ENCODE peak calls at places on chromosomes 2 and 18, in eight cellular contexts. One of them, this sample, is unnamed.

GRCh38 chr2:44553456-44553855 is 191.7 kb downstream of the CAMKMT start:
- DNase-seq in uterus: no peak
- DNase-seq in thyroid gland: no peak
- DNase-seq in GM12878: no peak
- DNase-seq in fibroblast of pulmonary artery: peak
- DNase-seq in thoracic aorta: no peak
- DNase-seq in Panc1: no peak
- DNase-seq in bronchial epithelial cell: peak
- DNase-seq in this sample: peak

GRCh38 chr2:3435440-3435839 is 55.9 kb downstream of the TRAPPC12 start:
- DNase-seq in uterus: no peak
- DNase-seq in thyroid gland: no peak
- DNase-seq in GM12878: no peak
- DNase-seq in fibroblast of pulmonary artery: no peak
- DNase-seq in thoracic aorta: no peak
- DNase-seq in Panc1: no peak
- DNase-seq in bronchial epithelial cell: no peak
- DNase-seq in this sample: no peak

GRCh38 chr2:204183608-204184007 is 247.0 kb downstream of the ICOS start:
- DNase-seq in uterus: no peak
- DNase-seq in thyroid gland: peak
- DNase-seq in GM12878: no peak
- DNase-seq in fibroblast of pulmonary artery: no peak
- DNase-seq in thoracic aorta: no peak
- DNase-seq in Panc1: no peak
- DNase-seq in bronchial epithelial cell: peak
- DNase-seq in this sample: no peak

GRCh38 chr2:56565143-56565542 is 381.4 kb downstream of the CCDC85A start:
- DNase-seq in uterus: no peak
- DNase-seq in thyroid gland: no peak
- DNase-seq in GM12878: no peak
- DNase-seq in fibroblast of pulmonary artery: peak
- DNase-seq in thoracic aorta: no peak
- DNase-seq in Panc1: no peak
- DNase-seq in bronchial epithelial cell: no peak
- DNase-seq in this sample: no peak

GRCh38 chr2:190849774-190850173 is 30.8 kb upstream of the GLS start:
- DNase-seq in uterus: no peak
- DNase-seq in thyroid gland: no peak
- DNase-seq in GM12878: no peak
- DNase-seq in fibroblast of pulmonary artery: peak
- DNase-seq in thoracic aorta: peak
- DNase-seq in Panc1: no peak
- DNase-seq in bronchial epithelial cell: peak
- DNase-seq in this sample: peak

GRCh38 chr2:234366891-234367290 is 130.0 kb downstream of the ARL4C start:
- DNase-seq in uterus: no peak
- DNase-seq in thyroid gland: peak
- DNase-seq in GM12878: no peak
- DNase-seq in fibroblast of pulmonary artery: peak
- DNase-seq in thoracic aorta: no peak
- DNase-seq in Panc1: no peak
- DNase-seq in bronchial epithelial cell: peak
- DNase-seq in this sample: no peak

GRCh38 chr2:63661076-63661475 is 72.3 kb downstream of the MDH1 start:
- DNase-seq in uterus: no peak
- DNase-seq in thyroid gland: no peak
- DNase-seq in GM12878: no peak
- DNase-seq in fibroblast of pulmonary artery: peak
- DNase-seq in thoracic aorta: no peak
- DNase-seq in Panc1: no peak
- DNase-seq in bronchial epithelial cell: peak
- DNase-seq in this sample: no peak

GRCh38 chr2:231330311-231330710 is 65.2 kb upstream of the B3GNT7 start:
- DNase-seq in uterus: no peak
- DNase-seq in thyroid gland: no peak
- DNase-seq in GM12878: no peak
- DNase-seq in fibroblast of pulmonary artery: no peak
- DNase-seq in thoracic aorta: no peak
- DNase-seq in Panc1: no peak
- DNase-seq in bronchial epithelial cell: no peak
- DNase-seq in this sample: no peak

GRCh38 chr2:199463000-199463692 is 5.4 kb upstream of the SATB2 start:
- DNase-seq in uterus: peak
- DNase-seq in thyroid gland: peak
- DNase-seq in GM12878: no peak
- DNase-seq in fibroblast of pulmonary artery: peak
- DNase-seq in thoracic aorta: no peak
- DNase-seq in Panc1: no peak
- DNase-seq in bronchial epithelial cell: no peak
- DNase-seq in this sample: no peak

GRCh38 chr18:13530879-13531387 is 195.4 kb downstream of the FAM210A start:
- DNase-seq in uterus: no peak
- DNase-seq in thyroid gland: peak
- DNase-seq in GM12878: no peak
- DNase-seq in fibroblast of pulmonary artery: peak
- DNase-seq in thoracic aorta: peak
- DNase-seq in Panc1: peak
- DNase-seq in bronchial epithelial cell: peak
- DNase-seq in this sample: peak

GRCh38 chr2:85314884-85315242 is 12.9 kb downstream of the TGOLN2 start:
- DNase-seq in uterus: no peak
- DNase-seq in thyroid gland: no peak
- DNase-seq in GM12878: no peak
- DNase-seq in fibroblast of pulmonary artery: no peak
- DNase-seq in thoracic aorta: no peak
- DNase-seq in Panc1: no peak
- DNase-seq in bronchial epithelial cell: no peak
- DNase-seq in this sample: no peak

GRCh38 chr2:70248810-70249438 is 496 bp upstream of the TIA1 start:
- DNase-seq in uterus: peak
- DNase-seq in thyroid gland: peak
- DNase-seq in GM12878: no peak
- DNase-seq in fibroblast of pulmonary artery: peak
- DNase-seq in thoracic aorta: peak
- DNase-seq in Panc1: peak
- DNase-seq in bronchial epithelial cell: no peak
- DNase-seq in this sample: peak

GRCh38 chr2:241775223-241776177 is 1.1 kb upstream of the GAL3ST2 start:
- DNase-seq in uterus: no peak
- DNase-seq in thyroid gland: no peak
- DNase-seq in GM12878: no peak
- DNase-seq in fibroblast of pulmonary artery: no peak
- DNase-seq in thoracic aorta: no peak
- DNase-seq in Panc1: no peak
- DNase-seq in bronchial epithelial cell: no peak
- DNase-seq in this sample: no peak

GRCh38 chr18:47830772-47831171 is 99.7 kb downstream of the SMAD2 start:
- DNase-seq in uterus: no peak
- DNase-seq in thyroid gland: no peak
- DNase-seq in GM12878: no peak
- DNase-seq in fibroblast of pulmonary artery: peak
- DNase-seq in thoracic aorta: no peak
- DNase-seq in Panc1: no peak
- DNase-seq in bronchial epithelial cell: peak
- DNase-seq in this sample: no peak

GRCh38 chr18:58345064-58345463 is 283.8 kb downstream of the ALPK2 start:
- DNase-seq in uterus: no peak
- DNase-seq in thyroid gland: no peak
- DNase-seq in GM12878: no peak
- DNase-seq in fibroblast of pulmonary artery: no peak
- DNase-seq in thoracic aorta: no peak
- DNase-seq in Panc1: no peak
- DNase-seq in bronchial epithelial cell: no peak
- DNase-seq in this sample: no peak

DNA sequence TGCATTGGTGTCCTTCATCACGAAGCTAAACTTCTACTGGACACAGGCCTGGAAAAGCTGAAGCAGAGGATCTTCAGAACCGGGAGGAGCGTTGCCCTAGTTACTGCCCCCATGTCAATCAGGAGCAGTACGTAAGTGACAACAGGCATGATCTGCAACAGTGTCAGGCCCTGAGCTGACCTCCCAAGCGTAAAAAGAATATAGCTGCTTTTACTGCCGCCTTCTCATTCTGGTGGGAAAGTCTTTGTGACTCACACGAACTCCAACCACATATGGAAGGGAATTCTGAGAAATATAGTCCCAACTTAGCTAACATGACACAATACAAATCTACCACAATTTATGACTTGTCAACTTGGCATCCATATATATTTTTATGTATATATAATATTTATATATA is 1007.7 kb upstream of the CDH2 start:
- DNase-seq in uterus: no peak
- DNase-seq in thyroid gland: no peak
- DNase-seq in GM12878: no peak
- DNase-seq in fibroblast of pulmonary artery: no peak
- DNase-seq in thoracic aorta: no peak
- DNase-seq in Panc1: no peak
- DNase-seq in bronchial epithelial cell: no peak
- DNase-seq in this sample: no peak
- TF ChIP-seq CTCF in uterus: no peak
- TF ChIP-seq CTCF in thyroid gland: no peak
- TF ChIP-seq CTCF in GM12878: no peak
- TF ChIP-seq CTCF in fibroblast of pulmonary artery: no peak
- TF ChIP-seq CTCF in thoracic aorta: no peak
- TF ChIP-seq CTCF in Panc1: no peak
- TF ChIP-seq CTCF in bronchial epithelial cell: no peak
- TF ChIP-seq CTCF in this sample: no peak

GRCh38 chr2:105369777-105370690 is 28.8 kb downstream of the FHL2 start:
- DNase-seq in uterus: peak
- DNase-seq in thyroid gland: peak
- DNase-seq in GM12878: peak
- DNase-seq in fibroblast of pulmonary artery: peak
- DNase-seq in thoracic aorta: peak
- DNase-seq in Panc1: peak
- DNase-seq in bronchial epithelial cell: peak
- DNase-seq in this sample: peak
- H3K4me3 ChIP-seq in uterus: no peak
- H3K4me3 ChIP-seq in thyroid gland: no peak
- H3K4me3 ChIP-seq in GM12878: no peak
- H3K4me3 ChIP-seq in fibroblast of pulmonary artery: no peak
- H3K4me3 ChIP-seq in thoracic aorta: no peak
- H3K4me3 ChIP-seq in Panc1: no peak
- H3K4me3 ChIP-seq in bronchial epithelial cell: no peak
- H3K4me3 ChIP-seq in this sample: no peak

DNA sequence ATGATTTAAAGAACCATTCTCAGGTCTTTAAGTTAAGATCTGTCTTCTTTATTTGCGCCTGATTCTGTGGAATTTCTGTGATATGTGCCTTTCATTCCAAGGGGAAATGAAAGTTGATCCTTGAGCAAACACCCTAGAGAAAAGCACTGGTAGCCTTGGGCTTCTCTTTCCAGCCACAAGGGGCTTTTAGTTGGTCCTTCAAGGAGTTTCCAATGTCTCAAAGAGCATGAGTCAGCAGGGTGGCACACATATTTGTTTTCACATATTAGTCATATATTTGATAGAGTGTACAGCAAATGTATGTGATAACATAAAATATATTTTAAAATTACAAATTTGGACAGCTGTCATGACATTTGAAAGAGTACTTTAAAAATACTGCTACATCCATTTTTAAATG is 339.5 kb downstream of the TXNL1 start:
- DNase-seq in uterus: no peak
- DNase-seq in thyroid gland: no peak
- DNase-seq in GM12878: no peak
- DNase-seq in fibroblast of pulmonary artery: peak
- DNase-seq in thoracic aorta: no peak
- DNase-seq in Panc1: no peak
- DNase-seq in bronchial epithelial cell: peak
- DNase-seq in this sample: no peak
- TF ChIP-seq CTCF in uterus: no peak
- TF ChIP-seq CTCF in thyroid gland: no peak
- TF ChIP-seq CTCF in GM12878: no peak
- TF ChIP-seq CTCF in fibroblast of pulmonary artery: peak
- TF ChIP-seq CTCF in thoracic aorta: no peak
- TF ChIP-seq CTCF in Panc1: no peak
- TF ChIP-seq CTCF in bronchial epithelial cell: peak
- TF ChIP-seq CTCF in this sample: peak

GRCh38 chr18:24397131-24397693 is 412 bp downstream of the OSBPL1A start:
- DNase-seq in uterus: peak
- DNase-seq in thyroid gland: peak
- DNase-seq in GM12878: no peak
- DNase-seq in fibroblast of pulmonary artery: peak
- DNase-seq in thoracic aorta: peak
- DNase-seq in Panc1: peak
- DNase-seq in bronchial epithelial cell: peak
- DNase-seq in this sample: peak

GRCh38 chr18:24398515-24398914 is 891 bp upstream of the OSBPL1A start:
- DNase-seq in uterus: no peak
- DNase-seq in thyroid gland: peak
- DNase-seq in GM12878: no peak
- DNase-seq in fibroblast of pulmonary artery: no peak
- DNase-seq in thoracic aorta: no peak
- DNase-seq in Panc1: no peak
- DNase-seq in bronchial epithelial cell: peak
- DNase-seq in this sample: peak

GRCh38 chr18:24397694-24398365 is at the start of gene OSBPL1A:
- DNase-seq in uterus: peak
- DNase-seq in thyroid gland: peak
- DNase-seq in GM12878: no peak
- DNase-seq in fibroblast of pulmonary artery: peak
- DNase-seq in thoracic aorta: peak
- DNase-seq in Panc1: peak
- DNase-seq in bronchial epithelial cell: peak
- DNase-seq in this sample: peak

GRCh38 chr18:24395049-24395780 is 2.4 kb downstream of the OSBPL1A start:
- DNase-seq in uterus: no peak
- DNase-seq in thyroid gland: no peak
- DNase-seq in GM12878: no peak
- DNase-seq in fibroblast of pulmonary artery: no peak
- DNase-seq in thoracic aorta: no peak
- DNase-seq in Panc1: no peak
- DNase-seq in bronchial epithelial cell: peak
- DNase-seq in this sample: no peak

DNA sequence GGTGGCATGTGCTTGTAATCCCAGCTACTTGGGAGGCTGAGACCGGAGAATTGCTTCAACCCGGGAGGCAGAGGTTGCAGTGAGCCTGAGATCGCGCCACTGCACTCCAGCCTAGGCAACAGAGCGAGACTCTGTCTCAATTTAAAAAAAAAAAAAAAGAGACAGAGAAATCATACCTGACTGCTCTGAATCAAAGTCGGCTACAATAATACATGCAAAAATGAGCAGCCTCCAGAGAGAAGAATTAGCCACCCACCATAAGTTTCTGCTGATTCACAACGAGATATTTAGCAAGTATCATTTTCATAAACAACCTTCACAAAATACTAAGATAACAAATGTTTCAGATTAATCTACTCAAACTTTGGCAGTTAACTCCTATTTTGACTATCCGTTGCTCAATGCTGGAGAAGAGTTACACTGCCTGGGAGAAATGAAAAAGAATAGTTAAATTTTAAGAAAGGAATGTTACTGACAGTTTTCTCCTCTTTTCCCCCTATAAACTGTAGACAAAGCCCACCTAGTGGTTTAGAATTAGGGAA is 1.5 kb downstream of the OSBPL1A start:
- DNase-seq in uterus: no peak
- DNase-seq in thyroid gland: no peak
- DNase-seq in GM12878: no peak
- DNase-seq in fibroblast of pulmonary artery: no peak
- DNase-seq in thoracic aorta: no peak
- DNase-seq in Panc1: no peak
- DNase-seq in bronchial epithelial cell: no peak
- DNase-seq in this sample: no peak
- H3K4me3 ChIP-seq in uterus: no peak
- H3K4me3 ChIP-seq in thyroid gland: no peak
- H3K4me3 ChIP-seq in GM12878: no peak
- H3K4me3 ChIP-seq in fibroblast of pulmonary artery: peak
- H3K4me3 ChIP-seq in thoracic aorta: no peak
- H3K4me3 ChIP-seq in Panc1: peak
- H3K4me3 ChIP-seq in bronchial epithelial cell: no peak
- H3K4me3 ChIP-seq in this sample: peak

This sample was measured in astrocyte of the cerebellum.